ENCODE peak calls at places on chromosome 16, in nine cellular contexts. One of them, this sample, is unnamed.

GRCh38 chr16:67542464-67542863 is 13.8 kb downstream of the RIPOR1 start:
- DNase-seq in GM23338: peak; percentile 32
- DNase-seq in T-cell: peak; percentile 78
- DNase-seq in T-helper 9 cell: peak; percentile 66
- DNase-seq in NCI-H2107: no peak
- DNase-seq in fibroblast of lung: peak; percentile 76
- DNase-seq in AG08395: peak; percentile 91
- DNase-seq in naive thymus-derived CD4-positive, alpha-beta T cell: peak; percentile 62
- DNase-seq in islet precursor cell: peak; percentile 76
- DNase-seq in this sample: no peak

GRCh38 chr16:56608876-56609462 is 585 bp downstream of the MT2A start:
- DNase-seq in T-cell: no peak
- DNase-seq in GM23338: no peak
- DNase-seq in islet precursor cell: peak; percentile 63
- DNase-seq in naive thymus-derived CD4-positive, alpha-beta T cell: no peak
- DNase-seq in NCI-H2107: no peak
- DNase-seq in fibroblast of lung: no peak
- DNase-seq in T-helper 9 cell: no peak
- DNase-seq in AG08395: no peak
- DNase-seq in this sample: no peak

GRCh38 chr16:83715217-83715920 is 92.4 kb upstream of the HSBP1 start:
- DNase-seq in T-cell: no peak
- DNase-seq in islet precursor cell: no peak
- DNase-seq in NCI-H2107: no peak
- DNase-seq in AG08395: no peak
- DNase-seq in fibroblast of lung: peak; percentile 32
- DNase-seq in naive thymus-derived CD4-positive, alpha-beta T cell: no peak
- DNase-seq in T-helper 9 cell: no peak
- DNase-seq in GM23338: no peak
- DNase-seq in this sample: no peak

GRCh38 chr16:81901483-81901882 is 109.8 kb downstream of the SDR42E1 start:
- DNase-seq in AG08395: no peak
- DNase-seq in naive thymus-derived CD4-positive, alpha-beta T cell: no peak
- DNase-seq in GM23338: no peak
- DNase-seq in T-helper 9 cell: no peak
- DNase-seq in T-cell: no peak
- DNase-seq in islet precursor cell: no peak
- DNase-seq in NCI-H2107: no peak
- DNase-seq in fibroblast of lung: no peak
- DNase-seq in this sample: no peak

GRCh38 chr16:49504023-49504364 is 130.4 kb downstream of the C16orf78 start:
- DNase-seq in T-helper 9 cell: no peak
- DNase-seq in islet precursor cell: no peak
- DNase-seq in AG08395: no peak
- DNase-seq in fibroblast of lung: no peak
- DNase-seq in GM23338: no peak
- DNase-seq in NCI-H2107: no peak
- DNase-seq in naive thymus-derived CD4-positive, alpha-beta T cell: no peak
- DNase-seq in T-cell: no peak
- DNase-seq in this sample: no peak

GRCh38 chr16:27439273-27440018 is 37.5 kb downstream of the IL21R start:
- DNase-seq in AG08395: no peak
- DNase-seq in T-cell: no peak
- DNase-seq in naive thymus-derived CD4-positive, alpha-beta T cell: no peak
- DNase-seq in islet precursor cell: peak; percentile 52
- DNase-seq in NCI-H2107: no peak
- DNase-seq in fibroblast of lung: no peak
- DNase-seq in GM23338: no peak
- DNase-seq in T-helper 9 cell: no peak
- DNase-seq in this sample: no peak

GRCh38 chr16:88552815-88553214 is 17.4 kb upstream of the ZC3H18 start:
- DNase-seq in T-helper 9 cell: no peak
- DNase-seq in GM23338: no peak
- DNase-seq in AG08395: no peak
- DNase-seq in T-cell: no peak
- DNase-seq in naive thymus-derived CD4-positive, alpha-beta T cell: no peak
- DNase-seq in islet precursor cell: no peak
- DNase-seq in fibroblast of lung: no peak
- DNase-seq in NCI-H2107: no peak
- DNase-seq in this sample: no peak

GRCh38 chr16:80576343-80576912 is 35.6 kb downstream of the DYNLRB2 start:
- DNase-seq in naive thymus-derived CD4-positive, alpha-beta T cell: no peak
- DNase-seq in T-cell: no peak
- DNase-seq in GM23338: no peak
- DNase-seq in islet precursor cell: no peak
- DNase-seq in NCI-H2107: no peak
- DNase-seq in T-helper 9 cell: no peak
- DNase-seq in AG08395: no peak
- DNase-seq in fibroblast of lung: no peak
- DNase-seq in this sample: no peak

GRCh38 chr16:67415872-67416793 is at the start of gene ZDHHC1:
- DNase-seq in AG08395: peak; percentile 89
- DNase-seq in T-helper 9 cell: no peak
- DNase-seq in NCI-H2107: no peak
- DNase-seq in T-cell: no peak
- DNase-seq in islet precursor cell: peak; percentile 84
- DNase-seq in naive thymus-derived CD4-positive, alpha-beta T cell: peak; percentile 76
- DNase-seq in fibroblast of lung: peak; percentile 74
- DNase-seq in GM23338: peak; percentile 86
- DNase-seq in this sample: no peak

GRCh38 chr16:9518054-9518453 is 426.6 kb downstream of the HAPSTR1 start:
- DNase-seq in T-cell: no peak
- DNase-seq in fibroblast of lung: no peak
- DNase-seq in GM23338: no peak
- DNase-seq in islet precursor cell: no peak
- DNase-seq in NCI-H2107: no peak
- DNase-seq in naive thymus-derived CD4-positive, alpha-beta T cell: no peak
- DNase-seq in AG08395: no peak
- DNase-seq in T-helper 9 cell: no peak
- DNase-seq in this sample: no peak

GRCh38 chr16:54934536-54935410 is 4.1 kb downstream of the IRX5 start:
- DNase-seq in NCI-H2107: no peak
- DNase-seq in T-cell: no peak
- DNase-seq in GM23338: peak; percentile 85
- DNase-seq in naive thymus-derived CD4-positive, alpha-beta T cell: no peak
- DNase-seq in AG08395: no peak
- DNase-seq in T-helper 9 cell: no peak
- DNase-seq in islet precursor cell: peak; percentile 69
- DNase-seq in fibroblast of lung: peak; percentile 62
- DNase-seq in this sample: no peak